ENCODE peak calls at places on chromosomes 7 and 10, in ten cellular contexts. J, O, S, X, I, Q, R, P, D and Z are unnamed samples.

GRCh38 chr7:152762056-152762455 is 2.5 kb downstream of the ACTR3B start:
- DNase-seq in D (no peak), Q (no peak), I (peak; percentile 21), R (no peak), S (no peak), X (no peak), O (peak; percentile 51), J (no peak), P (no peak), Z (no peak)

GRCh38 chr10:33566426-33566825 is 232.0 kb upstream of the NRP1 start:
- DNase-seq in D (no peak), P (no peak), O (no peak), J (no peak), Q (no peak), X (no peak), S (no peak), I (no peak), R (no peak), Z (no peak)

GRCh38 chr7:1558181-1558811 is 2.3 kb upstream of the TMEM184A start:
- DNase-seq in P (no peak), X (no peak), O (no peak), D (no peak), Q (no peak), J (no peak), I (no peak), R (no peak), S (no peak), Z (peak; percentile 79)

GRCh38 chr10:93160829-93161228 is 87.1 kb downstream of the CYP26A1 start:
- DNase-seq in R (no peak), O (no peak), D (no peak), I (peak; percentile 91), X (no peak), J (no peak), P (no peak), Q (no peak), S (no peak), Z (peak; percentile 65)

GRCh38 chr7:13105209-13105608 is 417.8 kb downstream of the ARL4A start:
- DNase-seq in X (no peak), D (no peak), S (no peak), I (no peak), J (no peak), Q (no peak), O (no peak), P (no peak), R (no peak), Z (no peak)

GRCh38 chr7:14691597-14692203 is 210.9 kb downstream of the DGKB start:
- DNase-seq in O (peak; percentile 16), R (peak; percentile 19), D (peak; percentile 6), J (peak; percentile 78), S (no peak), I (no peak), Q (no peak), P (peak; percentile 39), X (peak; percentile 34), Z (peak; percentile 64)

GRCh38 chr10:74898201-74898976 is 72.0 kb downstream of the KAT6B start:
- DNase-seq in D (no peak), R (no peak), I (no peak), P (no peak), X (no peak), O (peak; percentile 25), Q (no peak), J (no peak), S (peak; percentile 46), Z (no peak)

GRCh38 chr7:150383710-150384397 is 4.7 kb downstream of the ZNF775 start:
- DNase-seq in X (no peak), S (no peak), J (peak; percentile 99), P (no peak), D (no peak), Q (no peak), R (no peak), I (no peak), O (no peak), Z (no peak)

GRCh38 chr7:67429735-67430134 is 433.1 kb downstream of the TYW1 start:
- DNase-seq in R (no peak), S (no peak), P (no peak), D (no peak), I (no peak), Q (no peak), X (no peak), O (no peak), J (no peak), Z (no peak)

GRCh38 chr10:10092581-10092980 is 925.1 kb upstream of the CELF2 start:
- DNase-seq in J (no peak), R (no peak), X (no peak), S (no peak), O (no peak), I (peak; percentile 28), P (no peak), Q (no peak), D (no peak), Z (no peak)

GRCh38 chr10:96919785-96920425 is 87.8 kb downstream of the LCOR start:
- DNase-seq in R (no peak), S (no peak), O (no peak), J (no peak), I (peak; percentile 95), P (no peak), D (no peak), X (no peak), Q (no peak), Z (no peak)

GRCh38 chr10:99513061-99513460 is 19.7 kb upstream of the NKX2-3 start:
- DNase-seq in J (no peak), P (no peak), D (no peak), R (no peak), O (no peak), S (no peak), X (no peak), Q (no peak), I (no peak), Z (no peak)

GRCh38 chr7:133770863-133771492 is 356.2 kb upstream of the LRGUK start:
- DNase-seq in J (no peak), D (no peak), I (peak; percentile 55), Q (no peak), S (no peak), R (no peak), O (peak; percentile 45), X (no peak), P (no peak), Z (no peak)

GRCh38 chr7:92448185-92448747 is 984 bp downstream of the GATAD1 start:
- DNase-seq in S (peak; percentile 16), I (peak; percentile 52), R (peak; percentile 21), Q (no peak), J (peak; percentile 67), P (peak; percentile 36), O (peak; percentile 61), X (peak; percentile 44), D (peak; percentile 24), Z (peak; percentile 52)